ENCODE peak calls at places on chromosomes 13 and 19, in five cellular contexts. Z, F, X, E and M are unnamed samples.

GRCh38 chr13:22517544-22517943 is 663.2 kb upstream of the SGCG start:
- DNase-seq in Z (no peak), F (no peak), X (no peak), E (no peak), M (no peak)

GRCh38 chr19:41362143-41362847 is 1.7 kb downstream of the B9D2 start:
- DNase-seq in Z (peak), F (peak), X (no peak), E (no peak), M (no peak)

GRCh38 chr19:5498817-5499535 is 43.8 kb downstream of the ZNRF4 start:
- DNase-seq in Z (no peak), F (no peak), X (no peak), E (no peak), M (no peak)

GRCh38 chr13:45511310-45512147 is 46.8 kb downstream of the COG3 start:
- DNase-seq in Z (peak), F (peak), X (peak), E (no peak), M (peak)

GRCh38 chr13:111434578-111435159 is 114.2 kb downstream of the TEX29 start:
- DNase-seq in Z (no peak), F (no peak), X (no peak), E (no peak), M (no peak)

GRCh38 chr19:6271721-6272410 is 7.9 kb downstream of the MLLT1 start:
- DNase-seq in Z (peak), F (no peak), X (no peak), E (peak), M (peak)

GRCh38 chr19:19179548-19180441 is 9.7 kb upstream of the MEF2B start:
- DNase-seq in Z (no peak), F (no peak), X (no peak), E (no peak), M (no peak)

GRCh38 chr19:16111909-16112752 is 442 bp downstream of the RAB8A start:
- DNase-seq in Z (peak), F (no peak), X (no peak), E (no peak), M (no peak)

GRCh38 chr19:8367327-8368001 is 3.5 kb downstream of the ANGPTL4 start:
- DNase-seq in Z (peak), F (peak), X (peak), E (peak), M (peak)

GRCh38 chr19:39765091-39766076 is 13.3 kb upstream of the LEUTX start:
- DNase-seq in Z (peak), F (peak), X (no peak), E (peak), M (peak)

GRCh38 chr13:19984430-19985218 is 26.1 kb downstream of the ZMYM2 start:
- DNase-seq in Z (peak), F (no peak), X (peak), E (no peak), M (peak)

GRCh38 chr13:33634526-33635111 is 183.3 kb upstream of the RFC3 start:
- DNase-seq in Z (no peak), F (no peak), X (no peak), E (no peak), M (no peak)

GRCh38 chr13:60679928-60680693 is 283.1 kb downstream of the TDRD3 start:
- DNase-seq in Z (no peak), F (no peak), X (no peak), E (no peak), M (no peak)

GRCh38 chr13:99308481-99309087 is 1.4 kb upstream of the GPR183 start:
- DNase-seq in Z (peak), F (no peak), X (no peak), E (no peak), M (peak)

GRCh38 chr19:50933640-50934039 is 19.2 kb downstream of the KLK5 start:
- DNase-seq in Z (peak), F (no peak), X (no peak), E (no peak), M (peak)

GRCh38 chr19:19420570-19421301 is 15.3 kb downstream of the GATAD2A start:
- DNase-seq in Z (peak), F (no peak), X (no peak), E (no peak), M (no peak)

GRCh38 chr19:35116085-35116801 is 620 bp downstream of the FXYD3 start:
- DNase-seq in Z (no peak), F (peak), X (no peak), E (peak), M (no peak)

GRCh38 chr19:648904-649733 is 9.4 kb downstream of the FGF22 start:
- DNase-seq in Z (no peak), F (no peak), X (no peak), E (no peak), M (no peak)

GRCh38 chr19:13597625-13598024 is 91.3 kb upstream of the CACNA1A start:
- DNase-seq in Z (peak), F (peak), X (peak), E (peak), M (peak)

GRCh38 chr13:86825410-86825809 is 845.8 kb upstream of the SLITRK5 start:
- DNase-seq in Z (no peak), F (no peak), X (no peak), E (no peak), M (no peak)

GRCh38 chr13:54592201-54592600 is 1563.6 kb downstream of the OLFM4 start:
- DNase-seq in Z (no peak), F (no peak), X (no peak), E (no peak), M (no peak)

GRCh38 chr19:16367269-16367683 is 42.6 kb downstream of the KLF2 start:
- DNase-seq in Z (no peak), F (no peak), X (no peak), E (no peak), M (no peak)

GRCh38 chr19:43353606-43354304 is at the start of gene CD177:
- DNase-seq in Z (no peak), F (no peak), X (no peak), E (no peak), M (no peak)

GRCh38 chr13:68927387-68928026 is 1180.1 kb upstream of the ATXN8OS start:
- DNase-seq in Z (no peak), F (peak), X (no peak), E (no peak), M (no peak)

DNA sequence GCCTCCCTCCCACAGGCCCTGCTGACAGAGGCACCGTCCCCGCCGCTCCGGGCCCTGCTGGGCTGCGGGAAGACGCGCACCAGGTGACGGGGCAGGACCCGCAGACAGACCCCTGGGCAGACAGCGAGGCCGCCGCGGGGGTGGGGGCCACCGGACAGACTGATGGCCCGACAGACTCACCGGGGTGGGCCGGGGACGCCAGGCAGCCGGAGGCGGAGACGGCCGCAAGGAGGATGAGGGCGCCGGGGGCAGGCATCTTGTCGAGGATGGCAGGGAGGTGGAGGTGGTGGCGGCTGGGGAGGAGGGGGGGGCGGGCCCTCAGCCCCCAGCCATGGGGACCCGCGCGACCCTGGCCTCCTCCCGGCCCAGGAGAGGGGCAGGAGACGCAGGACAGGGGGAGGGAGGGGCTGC is 309 bp downstream of the LMTK3 start:
- DNase-seq in Z (no peak), F (no peak), X (no peak), E (no peak), M (no peak)
- TF ChIP-seq CTCF in Z (no peak), F (no peak), X (no peak), E (no peak), M (no peak)

GRCh38 chr13:83881031-83881727 is 1.1 kb downstream of the SLITRK1 start:
- DNase-seq in Z (no peak), F (no peak), X (no peak), E (no peak), M (no peak)
- TF ChIP-seq CTCF in Z (no peak), F (no peak), X (no peak), E (no peak), M (no peak)

GRCh38 chr19:33406521-33407139 is 33.1 kb downstream of the CEBPG start:
- DNase-seq in Z (peak), F (peak), X (no peak), E (peak), M (peak)
- TF ChIP-seq CTCF in Z (peak), F (peak), X (peak), E (peak), M (peak)

DNA sequence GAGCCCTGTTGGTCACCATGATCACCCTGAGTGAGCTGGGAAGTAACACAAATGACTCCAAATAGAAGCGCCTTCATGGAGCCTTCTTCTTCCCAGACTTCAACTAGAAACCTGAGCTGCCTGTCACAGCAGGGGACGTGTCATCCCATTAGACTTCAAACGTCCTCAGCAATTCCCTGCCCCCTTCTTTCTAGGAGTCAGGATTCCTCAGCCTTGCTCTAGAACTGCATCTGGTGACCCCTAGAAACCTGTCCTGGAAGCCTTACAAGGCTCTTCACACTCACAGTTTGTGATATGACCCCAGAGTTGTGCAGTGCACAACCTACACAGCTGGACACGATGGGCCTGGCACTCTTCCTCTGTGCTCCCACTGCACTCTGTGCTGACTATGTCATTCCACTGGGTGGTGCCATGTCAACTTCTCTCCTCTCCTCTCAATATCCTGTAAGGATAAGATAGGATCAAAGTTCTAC is 23.6 kb upstream of the TTYH1 start:
- DNase-seq in Z (no peak), F (peak), X (no peak), E (no peak), M (no peak)
- TF ChIP-seq CTCF in Z (peak), F (no peak), X (peak), E (no peak), M (no peak)

GRCh38 chr13:65499251-65499650 is 1730.9 kb downstream of the PCDH9 start:
- DNase-seq in Z (peak), F (no peak), X (no peak), E (no peak), M (no peak)
- TF ChIP-seq CTCF in Z (no peak), F (no peak), X (no peak), E (no peak), M (no peak)

DNA sequence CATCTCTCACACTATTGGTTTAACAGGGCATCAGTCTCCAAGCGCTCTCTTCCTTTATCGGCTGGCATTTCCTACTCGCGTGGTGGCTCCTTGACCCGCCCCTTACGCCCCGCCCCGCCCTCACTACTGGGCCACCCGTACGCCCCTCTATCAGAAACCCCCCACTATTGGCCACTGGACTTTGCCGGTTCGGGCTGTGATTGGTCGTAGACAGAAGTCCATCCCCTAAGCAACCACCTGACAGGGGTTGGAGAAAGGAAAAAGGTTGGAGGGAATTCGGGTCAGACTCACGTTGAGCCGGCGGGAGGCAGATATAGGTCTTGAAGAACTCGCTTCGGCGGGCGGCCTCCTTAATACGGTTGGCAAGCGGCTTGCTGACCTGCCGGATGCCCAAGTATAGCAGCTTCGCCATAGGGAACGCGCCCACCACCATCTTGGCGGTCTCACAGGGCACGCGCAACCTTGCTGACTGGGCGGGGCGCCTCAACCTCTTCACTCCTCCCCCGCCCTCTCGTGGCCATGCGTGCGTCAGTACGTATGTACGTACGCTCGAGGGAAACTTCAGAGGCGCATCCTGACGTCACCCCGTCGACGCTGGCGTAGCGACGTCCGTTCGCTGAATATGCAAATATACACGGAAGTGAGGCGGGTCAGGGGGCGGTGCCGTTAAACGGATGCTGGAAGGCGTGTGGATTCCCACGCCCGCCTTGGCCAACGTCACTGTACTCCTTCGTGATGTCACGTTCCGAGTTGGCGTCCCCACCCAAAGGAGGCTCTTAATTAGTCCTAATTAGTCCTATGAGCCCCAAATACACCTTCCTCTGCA is at the start of gene OPA3:
- DNase-seq in Z (peak), F (peak), X (peak), E (peak), M (peak)
- TF ChIP-seq CTCF in Z (no peak), F (no peak), X (no peak), E (no peak), M (peak)

GRCh38 chr13:73422973-73423372 is 364.2 kb downstream of the KLF5 start:
- DNase-seq in Z (no peak), F (no peak), X (no peak), E (no peak), M (no peak)
- TF ChIP-seq CTCF in Z (no peak), F (no peak), X (no peak), E (no peak), M (no peak)

GRCh38 chr19:33219261-33219812 is 6.3 kb downstream of the SLC7A10 start:
- DNase-seq in Z (no peak), F (peak), X (no peak), E (no peak), M (no peak)
- TF ChIP-seq CTCF in Z (peak), F (peak), X (peak), E (no peak), M (peak)